ENCODE peak calls at places on chromosomes 3 and 15, in four cellular contexts. One of them, this sample, is unnamed.
A peak's percentile ranks its signal among the peaks of the same experiment; 100 is the strongest.

GRCh38 chr15:98865397-98866339 is 141.9 kb downstream of the PGPEP1L start:
- DNase-seq in dorsolateral prefrontal cortex: peak; percentile 77
- DNase-seq in testis: peak; percentile 92
- DNase-seq in left lobe of liver: peak; percentile 66
- DNase-seq in this sample: peak; percentile 72

GRCh38 chr3:128489860-128490649 is 2.9 kb downstream of the GATA2 start:
- DNase-seq in dorsolateral prefrontal cortex: no peak
- DNase-seq in testis: no peak
- DNase-seq in left lobe of liver: no peak
- DNase-seq in this sample: no peak

GRCh38 chr15:64351265-64351664 is 4.7 kb downstream of the CSNK1G1 start:
- DNase-seq in testis: no peak
- DNase-seq in dorsolateral prefrontal cortex: no peak
- DNase-seq in left lobe of liver: no peak
- DNase-seq in this sample: no peak

GRCh38 chr3:186075931-186076567 is 32.8 kb downstream of the ETV5 start:
- DNase-seq in dorsolateral prefrontal cortex: no peak
- DNase-seq in testis: no peak
- DNase-seq in left lobe of liver: no peak
- DNase-seq in this sample: no peak

GRCh38 chr15:87609474-87609873 is 647.1 kb downstream of the NTRK3 start:
- DNase-seq in testis: no peak
- DNase-seq in dorsolateral prefrontal cortex: peak; percentile 22
- DNase-seq in left lobe of liver: no peak
- DNase-seq in this sample: no peak

GRCh38 chr3:61612211-61612995 is 51.0 kb downstream of the PTPRG start:
- DNase-seq in left lobe of liver: no peak
- DNase-seq in testis: no peak
- DNase-seq in dorsolateral prefrontal cortex: no peak
- DNase-seq in this sample: no peak

GRCh38 chr15:99098991-99099390 is 5.9 kb upstream of the SYNM start:
- DNase-seq in dorsolateral prefrontal cortex: no peak
- DNase-seq in testis: no peak
- DNase-seq in left lobe of liver: no peak
- DNase-seq in this sample: no peak

GRCh38 chr3:101065962-101066361 is 72.7 kb upstream of the ABI3BP start:
- DNase-seq in dorsolateral prefrontal cortex: no peak
- DNase-seq in testis: no peak
- DNase-seq in left lobe of liver: no peak
- DNase-seq in this sample: no peak

GRCh38 chr3:15693340-15693739 is 91.8 kb downstream of the BTD start:
- DNase-seq in testis: no peak
- DNase-seq in left lobe of liver: no peak
- DNase-seq in dorsolateral prefrontal cortex: no peak
- DNase-seq in this sample: no peak

GRCh38 chr3:153166206-153166605 is 4.2 kb downstream of the RAP2B start:
- DNase-seq in left lobe of liver: no peak
- DNase-seq in dorsolateral prefrontal cortex: no peak
- DNase-seq in testis: no peak
- DNase-seq in this sample: no peak

GRCh38 chr15:90419738-90420487 is 31.9 kb downstream of the IQGAP1 start:
- DNase-seq in testis: no peak
- DNase-seq in dorsolateral prefrontal cortex: no peak
- DNase-seq in left lobe of liver: no peak
- DNase-seq in this sample: peak; percentile 71

GRCh38 chr15:70234256-70234965 is 136.7 kb upstream of the TLE3 start:
- DNase-seq in dorsolateral prefrontal cortex: no peak
- DNase-seq in left lobe of liver: no peak
- DNase-seq in testis: no peak
- DNase-seq in this sample: no peak

This sample was measured in T-helper 2 cell treated with Interferon-gamma antibody and Interleukin-4, amounts not matched to agents 5 μg/mL and 100 μg/mL, for 36 hours.